ENCODE peak calls at places on chromosomes 4 and X, in six cellular contexts. One of them, this sample, is unnamed.

GRCh38 chrX:77749695-77750094 is 36.3 kb downstream of the ATRX start:
- DNase-seq in dorsolateral prefrontal cortex: no peak
- DNase-seq in OCI-LY7: no peak
- DNase-seq in CD8-positive, alpha-beta T cell: no peak
- DNase-seq in cardiac muscle cell: no peak
- DNase-seq in fibroblast of mammary gland: peak
- DNase-seq in this sample: peak

GRCh38 chr4:67451464-67451863 is 93.8 kb downstream of the CENPC start:
- DNase-seq in CD8-positive, alpha-beta T cell: no peak
- DNase-seq in fibroblast of mammary gland: peak
- DNase-seq in OCI-LY7: no peak
- DNase-seq in dorsolateral prefrontal cortex: no peak
- DNase-seq in cardiac muscle cell: no peak
- DNase-seq in this sample: peak

GRCh38 chrX:107710617-107711391 is 64.8 kb downstream of the TSC22D3 start:
- DNase-seq in OCI-LY7: peak
- DNase-seq in dorsolateral prefrontal cortex: no peak
- DNase-seq in fibroblast of mammary gland: peak
- DNase-seq in CD8-positive, alpha-beta T cell: no peak
- DNase-seq in cardiac muscle cell: no peak
- DNase-seq in this sample: peak

GRCh38 chrX:629230-630006 is 1.2 kb upstream of the SHOX start:
- DNase-seq in dorsolateral prefrontal cortex: no peak
- DNase-seq in cardiac muscle cell: no peak
- DNase-seq in CD8-positive, alpha-beta T cell: no peak
- DNase-seq in OCI-LY7: no peak
- DNase-seq in fibroblast of mammary gland: no peak
- DNase-seq in this sample: no peak

GRCh38 chrX:72358313-72358712 is 52.6 kb upstream of the CITED1 start:
- DNase-seq in OCI-LY7: no peak
- DNase-seq in CD8-positive, alpha-beta T cell: no peak
- DNase-seq in dorsolateral prefrontal cortex: no peak
- DNase-seq in cardiac muscle cell: no peak
- DNase-seq in fibroblast of mammary gland: peak
- DNase-seq in this sample: peak

GRCh38 chr4:23956601-23957364 is 66.9 kb upstream of the PPARGC1A start:
- DNase-seq in OCI-LY7: no peak
- DNase-seq in CD8-positive, alpha-beta T cell: no peak
- DNase-seq in dorsolateral prefrontal cortex: no peak
- DNase-seq in fibroblast of mammary gland: peak
- DNase-seq in cardiac muscle cell: no peak
- DNase-seq in this sample: no peak

GRCh38 chrX:96763608-96764007 is 79.0 kb downstream of the DIAPH2 start:
- DNase-seq in CD8-positive, alpha-beta T cell: no peak
- DNase-seq in dorsolateral prefrontal cortex: no peak
- DNase-seq in cardiac muscle cell: no peak
- DNase-seq in OCI-LY7: no peak
- DNase-seq in fibroblast of mammary gland: no peak
- DNase-seq in this sample: no peak

GRCh38 chrX:45497290-45497689 is 296.6 kb upstream of the DIPK2B start:
- DNase-seq in CD8-positive, alpha-beta T cell: no peak
- DNase-seq in OCI-LY7: no peak
- DNase-seq in fibroblast of mammary gland: peak
- DNase-seq in cardiac muscle cell: no peak
- DNase-seq in dorsolateral prefrontal cortex: no peak
- DNase-seq in this sample: peak

GRCh38 chr4:7928711-7929505 is 10.8 kb downstream of the AFAP1 start:
- DNase-seq in cardiac muscle cell: no peak
- DNase-seq in CD8-positive, alpha-beta T cell: no peak
- DNase-seq in fibroblast of mammary gland: peak
- DNase-seq in dorsolateral prefrontal cortex: no peak
- DNase-seq in OCI-LY7: no peak
- DNase-seq in this sample: no peak

GRCh38 chr4:38563703-38564490 is 100.1 kb upstream of the KLF3 start:
- DNase-seq in OCI-LY7: no peak
- DNase-seq in CD8-positive, alpha-beta T cell: no peak
- DNase-seq in dorsolateral prefrontal cortex: peak
- DNase-seq in fibroblast of mammary gland: no peak
- DNase-seq in cardiac muscle cell: no peak
- DNase-seq in this sample: no peak

GRCh38 chrX:133921764-133922389 is 63.5 kb downstream of the GPC3 start:
- DNase-seq in OCI-LY7: peak
- DNase-seq in CD8-positive, alpha-beta T cell: no peak
- DNase-seq in fibroblast of mammary gland: peak
- DNase-seq in dorsolateral prefrontal cortex: no peak
- DNase-seq in cardiac muscle cell: peak
- DNase-seq in this sample: peak

GRCh38 chr4:4248036-4248884 is at the start of gene TMEM128:
- DNase-seq in fibroblast of mammary gland: peak
- DNase-seq in cardiac muscle cell: peak
- DNase-seq in CD8-positive, alpha-beta T cell: peak
- DNase-seq in dorsolateral prefrontal cortex: peak
- DNase-seq in OCI-LY7: peak
- DNase-seq in this sample: peak

GRCh38 chr4:48767530-48767929 is 12.5 kb downstream of the FRYL start:
- DNase-seq in dorsolateral prefrontal cortex: no peak
- DNase-seq in OCI-LY7: no peak
- DNase-seq in CD8-positive, alpha-beta T cell: no peak
- DNase-seq in cardiac muscle cell: no peak
- DNase-seq in fibroblast of mammary gland: no peak
- DNase-seq in this sample: no peak

GRCh38 chr4:119246177-119246576 is 33.7 kb downstream of the USP53 start:
- DNase-seq in CD8-positive, alpha-beta T cell: no peak
- DNase-seq in dorsolateral prefrontal cortex: no peak
- DNase-seq in OCI-LY7: no peak
- DNase-seq in fibroblast of mammary gland: no peak
- DNase-seq in cardiac muscle cell: no peak
- DNase-seq in this sample: no peak

GRCh38 chrX:84362184-84362838 is 139.9 kb downstream of the HDX start:
- DNase-seq in OCI-LY7: no peak
- DNase-seq in fibroblast of mammary gland: peak
- DNase-seq in CD8-positive, alpha-beta T cell: no peak
- DNase-seq in cardiac muscle cell: no peak
- DNase-seq in dorsolateral prefrontal cortex: no peak
- DNase-seq in this sample: no peak

GRCh38 chr4:13893221-13893620 is 265.7 kb upstream of the BOD1L1 start:
- DNase-seq in dorsolateral prefrontal cortex: no peak
- DNase-seq in CD8-positive, alpha-beta T cell: no peak
- DNase-seq in cardiac muscle cell: no peak
- DNase-seq in fibroblast of mammary gland: peak
- DNase-seq in OCI-LY7: no peak
- DNase-seq in this sample: no peak

GRCh38 chr4:101835121-101835904 is 44.8 kb downstream of the BANK1 start:
- DNase-seq in cardiac muscle cell: peak
- DNase-seq in fibroblast of mammary gland: peak
- DNase-seq in OCI-LY7: no peak
- DNase-seq in dorsolateral prefrontal cortex: no peak
- DNase-seq in CD8-positive, alpha-beta T cell: no peak
- DNase-seq in this sample: peak

GRCh38 chrX:129534816-129535578 is 5.1 kb upstream of the OCRL start:
- DNase-seq in fibroblast of mammary gland: peak
- DNase-seq in cardiac muscle cell: no peak
- DNase-seq in CD8-positive, alpha-beta T cell: no peak
- DNase-seq in OCI-LY7: no peak
- DNase-seq in dorsolateral prefrontal cortex: no peak
- DNase-seq in this sample: peak

GRCh38 chr4:116361782-116362181 is 723.6 kb downstream of the TRAM1L1 start:
- DNase-seq in cardiac muscle cell: no peak
- DNase-seq in dorsolateral prefrontal cortex: no peak
- DNase-seq in CD8-positive, alpha-beta T cell: no peak
- DNase-seq in OCI-LY7: no peak
- DNase-seq in fibroblast of mammary gland: no peak
- DNase-seq in this sample: peak

GRCh38 chrX:55924574-55924973 is 207.0 kb downstream of the RRAGB start:
- DNase-seq in OCI-LY7: no peak
- DNase-seq in dorsolateral prefrontal cortex: no peak
- DNase-seq in CD8-positive, alpha-beta T cell: no peak
- DNase-seq in cardiac muscle cell: no peak
- DNase-seq in fibroblast of mammary gland: no peak
- DNase-seq in this sample: no peak

GRCh38 chrX:97315939-97316338 is 432.2 kb downstream of the RPA4 start:
- DNase-seq in cardiac muscle cell: no peak
- DNase-seq in fibroblast of mammary gland: no peak
- DNase-seq in CD8-positive, alpha-beta T cell: no peak
- DNase-seq in dorsolateral prefrontal cortex: no peak
- DNase-seq in OCI-LY7: no peak
- DNase-seq in this sample: no peak

GRCh38 chr4:39770005-39770404 is 72.1 kb downstream of the UBE2K start:
- DNase-seq in fibroblast of mammary gland: no peak
- DNase-seq in dorsolateral prefrontal cortex: no peak
- DNase-seq in CD8-positive, alpha-beta T cell: no peak
- DNase-seq in cardiac muscle cell: no peak
- DNase-seq in OCI-LY7: no peak
- DNase-seq in this sample: no peak

GRCh38 chr4:105158837-105159236 is 12.2 kb downstream of the TET2 start:
- DNase-seq in OCI-LY7: no peak
- DNase-seq in CD8-positive, alpha-beta T cell: no peak
- DNase-seq in cardiac muscle cell: no peak
- DNase-seq in dorsolateral prefrontal cortex: no peak
- DNase-seq in fibroblast of mammary gland: peak
- DNase-seq in this sample: peak

GRCh38 chrX:67094061-67094460 is 449.8 kb upstream of the AR start:
- DNase-seq in cardiac muscle cell: no peak
- DNase-seq in dorsolateral prefrontal cortex: no peak
- DNase-seq in CD8-positive, alpha-beta T cell: no peak
- DNase-seq in fibroblast of mammary gland: no peak
- DNase-seq in OCI-LY7: no peak
- DNase-seq in this sample: no peak

GRCh38 chrX:20596856-20597255 is 330.1 kb upstream of the RPS6KA3 start:
- DNase-seq in fibroblast of mammary gland: no peak
- DNase-seq in OCI-LY7: no peak
- DNase-seq in cardiac muscle cell: no peak
- DNase-seq in CD8-positive, alpha-beta T cell: no peak
- DNase-seq in dorsolateral prefrontal cortex: no peak
- DNase-seq in this sample: no peak

GRCh38 chrX:20595928-20596550 is 329.3 kb upstream of the RPS6KA3 start:
- DNase-seq in dorsolateral prefrontal cortex: no peak
- DNase-seq in OCI-LY7: no peak
- DNase-seq in fibroblast of mammary gland: peak
- DNase-seq in cardiac muscle cell: no peak
- DNase-seq in CD8-positive, alpha-beta T cell: no peak
- DNase-seq in this sample: peak

GRCh38 chrX:20593836-20594235 is 327.1 kb upstream of the RPS6KA3 start:
- DNase-seq in cardiac muscle cell: no peak
- DNase-seq in dorsolateral prefrontal cortex: no peak
- DNase-seq in fibroblast of mammary gland: no peak
- DNase-seq in CD8-positive, alpha-beta T cell: no peak
- DNase-seq in OCI-LY7: no peak
- DNase-seq in this sample: no peak

GRCh38 chrX:20593402-20593801 is 326.7 kb upstream of the RPS6KA3 start:
- DNase-seq in OCI-LY7: no peak
- DNase-seq in CD8-positive, alpha-beta T cell: no peak
- DNase-seq in dorsolateral prefrontal cortex: no peak
- DNase-seq in fibroblast of mammary gland: no peak
- DNase-seq in cardiac muscle cell: no peak
- DNase-seq in this sample: no peak

GRCh38 chrX:20594985-20595384 is 328.3 kb upstream of the RPS6KA3 start:
- DNase-seq in OCI-LY7: no peak
- DNase-seq in fibroblast of mammary gland: peak
- DNase-seq in cardiac muscle cell: peak
- DNase-seq in dorsolateral prefrontal cortex: no peak
- DNase-seq in CD8-positive, alpha-beta T cell: no peak
- DNase-seq in this sample: peak
- TF ChIP-seq CTCF in OCI-LY7: no peak
- TF ChIP-seq CTCF in fibroblast of mammary gland: peak
- TF ChIP-seq CTCF in cardiac muscle cell: peak
- TF ChIP-seq CTCF in dorsolateral prefrontal cortex: no peak
- TF ChIP-seq CTCF in CD8-positive, alpha-beta T cell: no peak
- TF ChIP-seq CTCF in this sample: no peak

GRCh38 chrX:102835504-102836146 is 101.4 kb upstream of the RAB40AL start:
- DNase-seq in dorsolateral prefrontal cortex: no peak
- DNase-seq in CD8-positive, alpha-beta T cell: no peak
- DNase-seq in cardiac muscle cell: peak
- DNase-seq in fibroblast of mammary gland: peak
- DNase-seq in OCI-LY7: peak
- DNase-seq in this sample: peak
- TF ChIP-seq CTCF in dorsolateral prefrontal cortex: no peak
- TF ChIP-seq CTCF in CD8-positive, alpha-beta T cell: peak
- TF ChIP-seq CTCF in cardiac muscle cell: peak
- TF ChIP-seq CTCF in fibroblast of mammary gland: peak
- TF ChIP-seq CTCF in OCI-LY7: peak
- TF ChIP-seq CTCF in this sample: peak

GRCh38 chr4:140611854-140612253 is 43.1 kb upstream of the UCP1 start:
- DNase-seq in cardiac muscle cell: no peak
- DNase-seq in fibroblast of mammary gland: peak
- DNase-seq in CD8-positive, alpha-beta T cell: no peak
- DNase-seq in dorsolateral prefrontal cortex: no peak
- DNase-seq in OCI-LY7: no peak
- DNase-seq in this sample: peak

GRCh38 chr4:140612356-140612755 is 43.6 kb upstream of the UCP1 start:
- DNase-seq in cardiac muscle cell: no peak
- DNase-seq in CD8-positive, alpha-beta T cell: no peak
- DNase-seq in OCI-LY7: no peak
- DNase-seq in dorsolateral prefrontal cortex: no peak
- DNase-seq in fibroblast of mammary gland: no peak
- DNase-seq in this sample: no peak

GRCh38 chr4:140604544-140604943 is 35.8 kb upstream of the UCP1 start:
- DNase-seq in cardiac muscle cell: no peak
- DNase-seq in CD8-positive, alpha-beta T cell: no peak
- DNase-seq in OCI-LY7: no peak
- DNase-seq in dorsolateral prefrontal cortex: no peak
- DNase-seq in fibroblast of mammary gland: no peak
- DNase-seq in this sample: no peak

GRCh38 chr4:140609548-140610425 is 41.0 kb upstream of the UCP1 start:
- DNase-seq in cardiac muscle cell: peak
- DNase-seq in OCI-LY7: peak
- DNase-seq in dorsolateral prefrontal cortex: no peak
- DNase-seq in CD8-positive, alpha-beta T cell: no peak
- DNase-seq in fibroblast of mammary gland: peak
- DNase-seq in this sample: peak

DNA sequence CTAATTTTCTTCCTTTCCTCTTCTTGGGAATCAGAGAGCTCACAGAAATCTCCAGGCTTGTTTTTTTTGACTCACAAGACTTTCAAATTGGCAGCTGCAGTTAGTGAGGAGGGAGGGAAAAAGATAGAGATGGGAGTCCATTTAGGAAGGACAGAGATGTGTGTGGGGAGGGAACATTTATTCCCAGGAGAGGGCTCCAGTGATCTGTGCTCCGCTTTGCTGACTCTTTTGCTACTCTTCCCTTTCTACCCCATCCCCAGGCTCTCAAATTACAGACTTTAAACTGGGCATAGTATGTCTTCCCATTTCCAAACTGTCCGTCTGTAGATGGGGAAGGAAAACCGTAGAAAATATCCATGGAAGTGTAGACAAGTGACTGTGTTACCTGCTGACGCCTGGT is 39.1 kb upstream of the UCP1 start:
- DNase-seq in OCI-LY7: no peak
- DNase-seq in dorsolateral prefrontal cortex: no peak
- DNase-seq in cardiac muscle cell: no peak
- DNase-seq in CD8-positive, alpha-beta T cell: no peak
- DNase-seq in fibroblast of mammary gland: no peak
- DNase-seq in this sample: no peak
- TF ChIP-seq CTCF in OCI-LY7: no peak
- TF ChIP-seq CTCF in dorsolateral prefrontal cortex: no peak
- TF ChIP-seq CTCF in cardiac muscle cell: no peak
- TF ChIP-seq CTCF in CD8-positive, alpha-beta T cell: no peak
- TF ChIP-seq CTCF in fibroblast of mammary gland: no peak
- TF ChIP-seq CTCF in this sample: no peak

GRCh38 chrX:123121241-123121640 is 62.8 kb upstream of the GRIA3 start:
- DNase-seq in dorsolateral prefrontal cortex: no peak
- DNase-seq in OCI-LY7: no peak
- DNase-seq in CD8-positive, alpha-beta T cell: no peak
- DNase-seq in fibroblast of mammary gland: peak
- DNase-seq in cardiac muscle cell: no peak
- DNase-seq in this sample: peak
- TF ChIP-seq CTCF in dorsolateral prefrontal cortex: no peak
- TF ChIP-seq CTCF in OCI-LY7: no peak
- TF ChIP-seq CTCF in CD8-positive, alpha-beta T cell: no peak
- TF ChIP-seq CTCF in fibroblast of mammary gland: no peak
- TF ChIP-seq CTCF in cardiac muscle cell: no peak
- TF ChIP-seq CTCF in this sample: no peak